ENCODE peak calls at places on chromosomes 13 and 19, in seven cellular contexts. T is A673, I is endodermal cell, B is mammary epithelial cell, Y is tibial nerve, G is IMR-90, F is thoracic aorta. Q is an unnamed sample.

GRCh38 chr19:33734913-33735312 is 61.8 kb upstream of the KCTD15 start:
- DNase-seq in G (no peak), F (no peak), Y (no peak), T (no peak), I (no peak), B (no peak), Q (no peak)

GRCh38 chr19:13181747-13182388 is 31.7 kb downstream of the IER2 start:
- DNase-seq in B (no peak), F (no peak), T (peak; percentile 57), Y (peak; percentile 50), G (peak; percentile 64), I (no peak), Q (peak; percentile 55)

GRCh38 chr13:96822900-96823299 is 171.4 kb downstream of the OXGR1 start:
- DNase-seq in I (peak; percentile 84), T (peak; percentile 24), F (no peak), Y (no peak), G (no peak), B (peak; percentile 21), Q (no peak)

GRCh38 chr19:42092350-42092749 is 16.4 kb downstream of the ZNF574 start:
- DNase-seq in I (peak; percentile 77), T (peak; percentile 56), Y (no peak), F (no peak), B (peak; percentile 41), G (no peak), Q (no peak)

GRCh38 chr13:100363874-100364273 is 224.7 kb downstream of the GGACT start:
- DNase-seq in I (no peak), T (no peak), F (no peak), B (peak; percentile 6), G (peak; percentile 65), Y (no peak), Q (peak; percentile 65)

GRCh38 chr19:1112254-1113208 is 8.7 kb downstream of the GPX4 start:
- DNase-seq in T (no peak), F (no peak), I (peak; percentile 92), B (no peak), G (no peak), Y (peak; percentile 68), Q (no peak)

GRCh38 chr13:75694742-75695141 is 58.6 kb downstream of the LMO7 start:
- DNase-seq in G (no peak), F (no peak), I (no peak), Y (no peak), T (no peak), B (peak; percentile 60), Q (no peak)

GRCh38 chr13:27496851-27497250 is 46.5 kb upstream of the MTIF3 start:
- DNase-seq in F (no peak), Y (no peak), G (no peak), B (no peak), I (no peak), T (no peak), Q (no peak)

GRCh38 chr19:56822755-56823154 is 17.8 kb downstream of the PEG3 start:
- DNase-seq in G (no peak), B (no peak), Y (no peak), T (no peak), F (no peak), I (no peak), Q (no peak)

GRCh38 chr13:76014618-76015315 is 378.6 kb downstream of the LMO7 start:
- DNase-seq in F (no peak), B (peak; percentile 94), I (no peak), Y (no peak), T (no peak), G (peak; percentile 80), Q (no peak)

GRCh38 chr13:108227651-108228272 is 9.6 kb downstream of the ABHD13 start:
- DNase-seq in I (no peak), T (peak; percentile 65), B (peak; percentile 5), G (peak; percentile 52), F (no peak), Y (peak; percentile 72), Q (no peak)

GRCh38 chr19:43408043-43408442 is 6.6 kb upstream of the TEX101 start:
- DNase-seq in I (no peak), F (no peak), Y (no peak), B (no peak), T (no peak), G (no peak), Q (no peak)

GRCh38 chr19:42555801-42556200 is 27.5 kb upstream of the CEACAM1 start:
- DNase-seq in I (no peak), Y (no peak), G (no peak), F (no peak), T (no peak), B (no peak), Q (no peak)

GRCh38 chr19:5557691-5558090 is 10.1 kb downstream of the TINCR start:
- DNase-seq in I (no peak), Y (no peak), B (peak; percentile 81), T (no peak), G (no peak), F (no peak), Q (no peak)

GRCh38 chr13:44412341-44412935 is 38.8 kb downstream of the SERP2 start:
- DNase-seq in I (no peak), B (no peak), Y (no peak), T (no peak), G (no peak), F (no peak), Q (no peak)

GRCh38 chr19:43789029-43789428 is 8.3 kb upstream of the KCNN4 start:
- DNase-seq in G (peak; percentile 56), B (no peak), I (peak; percentile 85), Y (no peak), T (no peak), F (no peak), Q (no peak)

GRCh38 chr19:17171874-17172273 is 43.3 kb upstream of the USE1 start:
- DNase-seq in I (no peak), B (no peak), G (no peak), T (no peak), F (no peak), Y (no peak), Q (no peak)

GRCh38 chr13:57601536-57601935 is 30.0 kb upstream of the PCDH17 start:
- DNase-seq in F (no peak), G (no peak), I (no peak), Y (no peak), B (no peak), T (peak; percentile 25), Q (no peak)

GRCh38 chr19:51114087-51114714 is 6.0 kb upstream of the CTU1 start:
- DNase-seq in G (no peak), F (no peak), Y (no peak), I (no peak), T (no peak), B (no peak), Q (no peak)

GRCh38 chr19:8526345-8527062 is 12.5 kb upstream of the ZNF414 start:
- DNase-seq in Y (peak; percentile 91), I (peak; percentile 98), F (peak; percentile 77), T (peak; percentile 94), G (peak; percentile 88), B (peak; percentile 81), Q (peak; percentile 60)
- H3K4me3 ChIP-seq in Y (peak overlapping the region; percentile 85), I (peak overlapping the region; percentile 80), F (peak overlapping the region; percentile 84), T (peak overlapping the region; percentile 79), G (peak overlapping the region; percentile 73), B (peak overlapping the region; percentile 53), Q (peak overlapping the region; percentile 81)

GRCh38 chr19:4523306-4524110 is 5.2 kb upstream of the PLIN4 start:
- DNase-seq in I (peak; percentile 88), F (no peak), B (no peak), Y (peak; percentile 24), G (peak; percentile 10), T (no peak), Q (no peak)

GRCh38 chr19:4521888-4522242 is 3.6 kb upstream of the PLIN4 start:
- DNase-seq in B (no peak), G (no peak), T (no peak), F (no peak), Y (no peak), I (no peak), Q (no peak)

GRCh38 chr19:4522291-4523002 is 4.2 kb upstream of the PLIN4 start:
- DNase-seq in Y (no peak), I (no peak), T (no peak), B (no peak), F (no peak), G (no peak), Q (no peak)

GRCh38 chr19:4519521-4520277 is 1.4 kb upstream of the PLIN4 start:
- DNase-seq in T (no peak), I (no peak), G (no peak), F (no peak), Y (no peak), B (peak; percentile 67), Q (no peak)

DNA sequence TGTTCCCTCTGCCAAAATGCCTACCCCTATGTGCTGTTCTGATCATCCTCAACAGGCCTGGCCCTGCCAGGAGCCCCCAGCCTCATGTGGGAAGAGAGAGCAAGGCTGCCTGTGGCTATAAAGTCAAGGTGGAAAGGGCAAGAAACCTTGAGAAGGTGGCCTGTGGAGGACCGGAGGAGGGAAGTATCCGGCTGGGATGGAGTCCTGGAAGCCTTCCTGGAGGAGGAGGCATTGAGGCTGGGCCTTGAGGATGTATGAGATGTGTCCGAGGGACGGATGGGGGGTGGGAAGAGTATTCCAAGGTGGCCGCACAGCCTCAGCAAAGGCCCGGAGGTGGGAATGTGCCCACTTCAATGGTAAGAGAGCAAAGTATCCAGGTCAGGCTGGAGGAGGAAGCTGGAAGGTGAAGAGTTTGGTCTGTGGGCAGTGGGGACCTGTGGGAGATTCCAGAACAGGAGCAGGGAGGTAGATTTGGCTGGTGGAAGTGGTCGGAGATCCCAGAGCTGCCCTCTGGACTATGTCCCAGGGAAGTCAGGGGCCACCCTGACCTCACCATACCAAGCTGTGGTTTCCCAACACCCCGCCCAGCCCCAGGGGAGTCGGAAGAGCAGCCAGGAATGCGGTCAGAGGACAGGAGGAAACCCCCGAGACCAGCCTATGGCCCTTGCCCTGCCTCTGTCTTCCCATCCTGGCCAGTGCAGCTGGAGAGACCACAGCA is 3.0 kb upstream of the PLIN4 start:
- DNase-seq in B (no peak), F (no peak), G (no peak), Y (no peak), I (no peak), T (no peak), Q (no peak)
- TF ChIP-seq CTCF in B (no peak), F (no peak), G (no peak), Y (no peak), I (no peak), T (no peak), Q (no peak)

DNA sequence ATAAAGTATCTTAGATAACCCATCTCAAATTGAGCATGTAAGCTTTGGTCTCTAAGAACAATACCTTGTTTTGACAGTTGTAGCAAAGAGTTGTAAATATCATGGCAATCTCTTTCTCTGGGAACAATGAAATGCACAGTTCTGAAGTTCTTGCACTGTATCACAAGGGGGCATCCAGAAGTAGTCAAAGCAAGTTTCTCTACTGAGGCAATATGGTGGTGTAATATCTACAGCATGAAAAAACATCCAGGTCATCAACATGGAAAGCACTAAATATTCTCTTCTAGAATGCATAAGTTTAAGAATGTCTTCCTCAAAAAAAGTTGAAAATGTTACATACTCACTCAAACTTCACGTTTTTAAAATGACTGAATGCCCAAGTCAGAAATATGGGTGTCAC is 19.6 kb downstream of the MTMR6 start:
- DNase-seq in Y (no peak), F (no peak), G (peak; percentile 26), B (no peak), T (peak; percentile 54), I (no peak), Q (no peak)
- H3K36me3 ChIP-seq in Y (no peaks in the 10 kb centered on the region), F (peaks cover 20% of the 10 kb centered on the region), G (peaks cover 22% of the 10 kb centered on the region), B (peaks cover 13% of the 10 kb centered on the region), T (peaks cover 45% of the 10 kb centered on the region), I (peaks cover 36% of the 10 kb centered on the region), Q (peaks cover 3% of the 10 kb centered on the region)

DNA sequence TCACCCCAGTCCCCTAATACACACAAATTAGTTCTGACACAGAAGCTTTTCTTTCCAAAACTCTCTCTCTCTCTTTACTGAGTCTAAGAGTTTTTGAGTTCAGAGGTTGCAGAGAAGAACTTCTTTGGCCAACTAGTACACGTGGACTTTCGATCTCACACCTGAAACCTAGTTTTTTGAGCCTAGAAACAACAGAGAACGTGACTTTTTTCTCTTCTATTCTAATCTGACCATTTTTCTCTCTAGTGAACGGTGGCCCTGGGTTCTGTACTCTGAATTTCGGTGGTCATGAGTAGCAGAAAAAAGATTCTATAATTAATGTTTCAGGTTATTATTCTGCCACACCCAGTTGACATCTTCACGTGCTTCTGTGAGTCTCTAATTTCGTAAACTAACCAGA is 24.2 kb downstream of the PCDH20 start:
- DNase-seq in Y (no peak), B (no peak), F (no peak), G (no peak), I (no peak), T (no peak), Q (no peak)
- H3K4me3 ChIP-seq in Y (no peak overlapping the region), B (no peak overlapping the region), F (no peak overlapping the region), G (no peak overlapping the region), I (no peak overlapping the region), T (no peak overlapping the region), Q (no peak overlapping the region)

Q was measured in BJ.